ENCODE peak calls at places on chromosomes 12 and 14, in eight cellular contexts. One of them, this sample, is unnamed.

GRCh38 chr14:49970474-49971147 is 77.7 kb downstream of the ARF6 start:
- DNase-seq in D341Med: no peak
- DNase-seq in occipital lobe: no peak
- DNase-seq in NCI-H1105: peak
- DNase-seq in Calu3: peak
- DNase-seq in neuronal stem cell: no peak
- DNase-seq in fibroblast of lung: peak
- DNase-seq in stimulated activated CD4-positive, alpha-beta T cell treated with anti-CD3 and anti-CD28 coated beads, Interleukin-12 subunit alpha, Interleukin-12 subunit beta, amount 100 ng/mL, for 48 hours: no peak
- DNase-seq in this sample: peak

GRCh38 chr12:117025481-117026151 is 73.6 kb downstream of the TESC start:
- DNase-seq in NCI-H1105: peak
- DNase-seq in Calu3: peak
- DNase-seq in stimulated activated CD4-positive, alpha-beta T cell treated with anti-CD3 and anti-CD28 coated beads, Interleukin-12 subunit alpha, Interleukin-12 subunit beta, amount 100 ng/mL, for 48 hours: peak
- DNase-seq in D341Med: peak
- DNase-seq in neuronal stem cell: peak
- DNase-seq in fibroblast of lung: peak
- DNase-seq in occipital lobe: peak
- DNase-seq in this sample: peak

GRCh38 chr14:63179383-63179782 is 24.9 kb upstream of the RHOJ start:
- DNase-seq in neuronal stem cell: no peak
- DNase-seq in D341Med: no peak
- DNase-seq in occipital lobe: no peak
- DNase-seq in Calu3: no peak
- DNase-seq in NCI-H1105: no peak
- DNase-seq in fibroblast of lung: no peak
- DNase-seq in stimulated activated CD4-positive, alpha-beta T cell treated with anti-CD3 and anti-CD28 coated beads, Interleukin-12 subunit alpha, Interleukin-12 subunit beta, amount 100 ng/mL, for 48 hours: no peak
- DNase-seq in this sample: no peak

GRCh38 chr12:1920971-1921370 is 2.5 kb upstream of the CACNA2D4 start:
- DNase-seq in Calu3: no peak
- DNase-seq in stimulated activated CD4-positive, alpha-beta T cell treated with anti-CD3 and anti-CD28 coated beads, Interleukin-12 subunit alpha, Interleukin-12 subunit beta, amount 100 ng/mL, for 48 hours: no peak
- DNase-seq in D341Med: peak
- DNase-seq in occipital lobe: no peak
- DNase-seq in NCI-H1105: no peak
- DNase-seq in fibroblast of lung: no peak
- DNase-seq in neuronal stem cell: no peak
- DNase-seq in this sample: peak

GRCh38 chr14:92005019-92005418 is 34.8 kb downstream of the TRIP11 start:
- DNase-seq in fibroblast of lung: no peak
- DNase-seq in NCI-H1105: no peak
- DNase-seq in occipital lobe: no peak
- DNase-seq in neuronal stem cell: no peak
- DNase-seq in Calu3: no peak
- DNase-seq in stimulated activated CD4-positive, alpha-beta T cell treated with anti-CD3 and anti-CD28 coated beads, Interleukin-12 subunit alpha, Interleukin-12 subunit beta, amount 100 ng/mL, for 48 hours: no peak
- DNase-seq in D341Med: no peak
- DNase-seq in this sample: no peak

GRCh38 chr12:45433441-45433868 is 217.6 kb downstream of the ANO6 start:
- DNase-seq in NCI-H1105: no peak
- DNase-seq in D341Med: no peak
- DNase-seq in neuronal stem cell: peak
- DNase-seq in occipital lobe: no peak
- DNase-seq in fibroblast of lung: peak
- DNase-seq in Calu3: no peak
- DNase-seq in stimulated activated CD4-positive, alpha-beta T cell treated with anti-CD3 and anti-CD28 coated beads, Interleukin-12 subunit alpha, Interleukin-12 subunit beta, amount 100 ng/mL, for 48 hours: no peak
- DNase-seq in this sample: no peak

GRCh38 chr14:77212933-77213656 is 31.5 kb downstream of the TMEM63C start:
- DNase-seq in stimulated activated CD4-positive, alpha-beta T cell treated with anti-CD3 and anti-CD28 coated beads, Interleukin-12 subunit alpha, Interleukin-12 subunit beta, amount 100 ng/mL, for 48 hours: peak
- DNase-seq in occipital lobe: peak
- DNase-seq in neuronal stem cell: peak
- DNase-seq in fibroblast of lung: peak
- DNase-seq in D341Med: peak
- DNase-seq in Calu3: peak
- DNase-seq in NCI-H1105: peak
- DNase-seq in this sample: peak

GRCh38 chr12:9784326-9784725 is 23.6 kb upstream of the CD69 start:
- DNase-seq in Calu3: no peak
- DNase-seq in stimulated activated CD4-positive, alpha-beta T cell treated with anti-CD3 and anti-CD28 coated beads, Interleukin-12 subunit alpha, Interleukin-12 subunit beta, amount 100 ng/mL, for 48 hours: no peak
- DNase-seq in occipital lobe: no peak
- DNase-seq in D341Med: no peak
- DNase-seq in NCI-H1105: no peak
- DNase-seq in fibroblast of lung: no peak
- DNase-seq in neuronal stem cell: no peak
- DNase-seq in this sample: no peak

GRCh38 chr14:70808023-70808401 is 1.3 kb downstream of the MAP3K9 start:
- DNase-seq in D341Med: peak
- DNase-seq in occipital lobe: peak
- DNase-seq in NCI-H1105: peak
- DNase-seq in neuronal stem cell: no peak
- DNase-seq in stimulated activated CD4-positive, alpha-beta T cell treated with anti-CD3 and anti-CD28 coated beads, Interleukin-12 subunit alpha, Interleukin-12 subunit beta, amount 100 ng/mL, for 48 hours: no peak
- DNase-seq in fibroblast of lung: peak
- DNase-seq in Calu3: peak
- DNase-seq in this sample: peak

GRCh38 chr14:92610849-92611271 is 97.3 kb downstream of the RIN3 start:
- DNase-seq in fibroblast of lung: no peak
- DNase-seq in stimulated activated CD4-positive, alpha-beta T cell treated with anti-CD3 and anti-CD28 coated beads, Interleukin-12 subunit alpha, Interleukin-12 subunit beta, amount 100 ng/mL, for 48 hours: no peak
- DNase-seq in occipital lobe: no peak
- DNase-seq in D341Med: no peak
- DNase-seq in Calu3: no peak
- DNase-seq in neuronal stem cell: no peak
- DNase-seq in NCI-H1105: no peak
- DNase-seq in this sample: no peak

GRCh38 chr12:119012179-119012578 is 30.8 kb downstream of the SRRM4 start:
- DNase-seq in NCI-H1105: no peak
- DNase-seq in neuronal stem cell: no peak
- DNase-seq in stimulated activated CD4-positive, alpha-beta T cell treated with anti-CD3 and anti-CD28 coated beads, Interleukin-12 subunit alpha, Interleukin-12 subunit beta, amount 100 ng/mL, for 48 hours: no peak
- DNase-seq in D341Med: no peak
- DNase-seq in Calu3: no peak
- DNase-seq in fibroblast of lung: no peak
- DNase-seq in occipital lobe: no peak
- DNase-seq in this sample: no peak

GRCh38 chr12:109154485-109155438 is 38.4 kb downstream of the ACACB start:
- DNase-seq in D341Med: peak
- DNase-seq in NCI-H1105: peak
- DNase-seq in neuronal stem cell: peak
- DNase-seq in Calu3: peak
- DNase-seq in occipital lobe: peak
- DNase-seq in stimulated activated CD4-positive, alpha-beta T cell treated with anti-CD3 and anti-CD28 coated beads, Interleukin-12 subunit alpha, Interleukin-12 subunit beta, amount 100 ng/mL, for 48 hours: peak
- DNase-seq in fibroblast of lung: peak
- DNase-seq in this sample: peak

GRCh38 chr14:29354446-29354845 is 573.2 kb downstream of the PRKD1 start:
- DNase-seq in D341Med: no peak
- DNase-seq in occipital lobe: no peak
- DNase-seq in NCI-H1105: no peak
- DNase-seq in neuronal stem cell: no peak
- DNase-seq in fibroblast of lung: no peak
- DNase-seq in stimulated activated CD4-positive, alpha-beta T cell treated with anti-CD3 and anti-CD28 coated beads, Interleukin-12 subunit alpha, Interleukin-12 subunit beta, amount 100 ng/mL, for 48 hours: no peak
- DNase-seq in Calu3: no peak
- DNase-seq in this sample: no peak

GRCh38 chr14:77882631-77883030 is 82.7 kb downstream of the ADCK1 start:
- DNase-seq in fibroblast of lung: no peak
- DNase-seq in Calu3: no peak
- DNase-seq in NCI-H1105: no peak
- DNase-seq in neuronal stem cell: no peak
- DNase-seq in occipital lobe: no peak
- DNase-seq in D341Med: no peak
- DNase-seq in stimulated activated CD4-positive, alpha-beta T cell treated with anti-CD3 and anti-CD28 coated beads, Interleukin-12 subunit alpha, Interleukin-12 subunit beta, amount 100 ng/mL, for 48 hours: no peak
- DNase-seq in this sample: no peak

GRCh38 chr12:91432755-91433154 is 250.1 kb upstream of the DCN start:
- DNase-seq in NCI-H1105: no peak
- DNase-seq in occipital lobe: no peak
- DNase-seq in fibroblast of lung: no peak
- DNase-seq in D341Med: no peak
- DNase-seq in neuronal stem cell: no peak
- DNase-seq in Calu3: no peak
- DNase-seq in stimulated activated CD4-positive, alpha-beta T cell treated with anti-CD3 and anti-CD28 coated beads, Interleukin-12 subunit alpha, Interleukin-12 subunit beta, amount 100 ng/mL, for 48 hours: no peak
- DNase-seq in this sample: no peak

GRCh38 chr12:6873094-6874006 is at the start of gene SPSB2:
- DNase-seq in fibroblast of lung: peak
- DNase-seq in Calu3: peak
- DNase-seq in stimulated activated CD4-positive, alpha-beta T cell treated with anti-CD3 and anti-CD28 coated beads, Interleukin-12 subunit alpha, Interleukin-12 subunit beta, amount 100 ng/mL, for 48 hours: peak
- DNase-seq in D341Med: peak
- DNase-seq in NCI-H1105: peak
- DNase-seq in neuronal stem cell: peak
- DNase-seq in occipital lobe: peak
- DNase-seq in this sample: peak

GRCh38 chr12:57549909-57550627 is at the start of gene KIF5A:
- DNase-seq in stimulated activated CD4-positive, alpha-beta T cell treated with anti-CD3 and anti-CD28 coated beads, Interleukin-12 subunit alpha, Interleukin-12 subunit beta, amount 100 ng/mL, for 48 hours: peak
- DNase-seq in D341Med: peak
- DNase-seq in neuronal stem cell: peak
- DNase-seq in fibroblast of lung: peak
- DNase-seq in NCI-H1105: peak
- DNase-seq in occipital lobe: peak
- DNase-seq in Calu3: no peak
- DNase-seq in this sample: peak

GRCh38 chr14:93044601-93045000 is 71.1 kb downstream of the ITPK1 start:
- DNase-seq in neuronal stem cell: no peak
- DNase-seq in D341Med: no peak
- DNase-seq in fibroblast of lung: no peak
- DNase-seq in stimulated activated CD4-positive, alpha-beta T cell treated with anti-CD3 and anti-CD28 coated beads, Interleukin-12 subunit alpha, Interleukin-12 subunit beta, amount 100 ng/mL, for 48 hours: no peak
- DNase-seq in Calu3: peak
- DNase-seq in NCI-H1105: no peak
- DNase-seq in occipital lobe: no peak
- DNase-seq in this sample: no peak

GRCh38 chr12:2958432-2959193 is 584 bp upstream of the TEAD4 start:
- DNase-seq in Calu3: peak
- DNase-seq in NCI-H1105: peak
- DNase-seq in neuronal stem cell: peak
- DNase-seq in D341Med: peak
- DNase-seq in occipital lobe: no peak
- DNase-seq in fibroblast of lung: peak
- DNase-seq in stimulated activated CD4-positive, alpha-beta T cell treated with anti-CD3 and anti-CD28 coated beads, Interleukin-12 subunit alpha, Interleukin-12 subunit beta, amount 100 ng/mL, for 48 hours: no peak
- DNase-seq in this sample: peak

GRCh38 chr14:77296906-77297305 is 23.8 kb downstream of the POMT2 start:
- DNase-seq in occipital lobe: no peak
- DNase-seq in neuronal stem cell: no peak
- DNase-seq in NCI-H1105: no peak
- DNase-seq in Calu3: no peak
- DNase-seq in fibroblast of lung: no peak
- DNase-seq in stimulated activated CD4-positive, alpha-beta T cell treated with anti-CD3 and anti-CD28 coated beads, Interleukin-12 subunit alpha, Interleukin-12 subunit beta, amount 100 ng/mL, for 48 hours: no peak
- DNase-seq in D341Med: no peak
- DNase-seq in this sample: no peak

GRCh38 chr12:56839489-56840442 is 76.6 kb downstream of the HSD17B6 start:
- DNase-seq in neuronal stem cell: peak
- DNase-seq in occipital lobe: peak
- DNase-seq in D341Med: peak
- DNase-seq in fibroblast of lung: peak
- DNase-seq in Calu3: peak
- DNase-seq in NCI-H1105: no peak
- DNase-seq in stimulated activated CD4-positive, alpha-beta T cell treated with anti-CD3 and anti-CD28 coated beads, Interleukin-12 subunit alpha, Interleukin-12 subunit beta, amount 100 ng/mL, for 48 hours: peak
- DNase-seq in this sample: peak

GRCh38 chr12:124107299-124107698 is 134.3 kb downstream of the ZNF664 start:
- DNase-seq in stimulated activated CD4-positive, alpha-beta T cell treated with anti-CD3 and anti-CD28 coated beads, Interleukin-12 subunit alpha, Interleukin-12 subunit beta, amount 100 ng/mL, for 48 hours: no peak
- DNase-seq in Calu3: no peak
- DNase-seq in fibroblast of lung: no peak
- DNase-seq in neuronal stem cell: no peak
- DNase-seq in NCI-H1105: no peak
- DNase-seq in occipital lobe: no peak
- DNase-seq in D341Med: no peak
- DNase-seq in this sample: no peak

GRCh38 chr12:79016181-79016580 is 151.6 kb downstream of the SYT1 start:
- DNase-seq in neuronal stem cell: no peak
- DNase-seq in D341Med: no peak
- DNase-seq in NCI-H1105: peak
- DNase-seq in fibroblast of lung: no peak
- DNase-seq in occipital lobe: no peak
- DNase-seq in stimulated activated CD4-positive, alpha-beta T cell treated with anti-CD3 and anti-CD28 coated beads, Interleukin-12 subunit alpha, Interleukin-12 subunit beta, amount 100 ng/mL, for 48 hours: no peak
- DNase-seq in Calu3: no peak
- DNase-seq in this sample: no peak

GRCh38 chr14:77305696-77306095 is 15.0 kb downstream of the POMT2 start:
- DNase-seq in NCI-H1105: no peak
- DNase-seq in D341Med: no peak
- DNase-seq in neuronal stem cell: no peak
- DNase-seq in occipital lobe: peak
- DNase-seq in fibroblast of lung: no peak
- DNase-seq in Calu3: no peak
- DNase-seq in stimulated activated CD4-positive, alpha-beta T cell treated with anti-CD3 and anti-CD28 coated beads, Interleukin-12 subunit alpha, Interleukin-12 subunit beta, amount 100 ng/mL, for 48 hours: no peak
- DNase-seq in this sample: no peak

GRCh38 chr12:132289356-132290202 is 39.8 kb downstream of the GALNT9 start:
- DNase-seq in neuronal stem cell: no peak
- DNase-seq in fibroblast of lung: no peak
- DNase-seq in D341Med: no peak
- DNase-seq in NCI-H1105: no peak
- DNase-seq in stimulated activated CD4-positive, alpha-beta T cell treated with anti-CD3 and anti-CD28 coated beads, Interleukin-12 subunit alpha, Interleukin-12 subunit beta, amount 100 ng/mL, for 48 hours: no peak
- DNase-seq in occipital lobe: peak
- DNase-seq in Calu3: no peak
- DNase-seq in this sample: no peak

GRCh38 chr12:28618772-28619171 is 428.5 kb downstream of the CCDC91 start:
- DNase-seq in neuronal stem cell: no peak
- DNase-seq in NCI-H1105: no peak
- DNase-seq in stimulated activated CD4-positive, alpha-beta T cell treated with anti-CD3 and anti-CD28 coated beads, Interleukin-12 subunit alpha, Interleukin-12 subunit beta, amount 100 ng/mL, for 48 hours: no peak
- DNase-seq in fibroblast of lung: no peak
- DNase-seq in Calu3: no peak
- DNase-seq in occipital lobe: no peak
- DNase-seq in D341Med: no peak
- DNase-seq in this sample: no peak

GRCh38 chr12:53048780-53049401 is 974 bp upstream of the TNS2 start:
- DNase-seq in neuronal stem cell: no peak
- DNase-seq in D341Med: peak
- DNase-seq in stimulated activated CD4-positive, alpha-beta T cell treated with anti-CD3 and anti-CD28 coated beads, Interleukin-12 subunit alpha, Interleukin-12 subunit beta, amount 100 ng/mL, for 48 hours: no peak
- DNase-seq in fibroblast of lung: peak
- DNase-seq in NCI-H1105: no peak
- DNase-seq in occipital lobe: no peak
- DNase-seq in Calu3: no peak
- DNase-seq in this sample: no peak

GRCh38 chr14:89425931-89426330 is 8.9 kb upstream of the FOXN3 start:
- DNase-seq in occipital lobe: no peak
- DNase-seq in fibroblast of lung: peak
- DNase-seq in D341Med: no peak
- DNase-seq in NCI-H1105: no peak
- DNase-seq in Calu3: no peak
- DNase-seq in neuronal stem cell: no peak
- DNase-seq in stimulated activated CD4-positive, alpha-beta T cell treated with anti-CD3 and anti-CD28 coated beads, Interleukin-12 subunit alpha, Interleukin-12 subunit beta, amount 100 ng/mL, for 48 hours: no peak
- DNase-seq in this sample: no peak

GRCh38 chr14:80996049-80996901 is 40.9 kb downstream of the TSHR start:
- DNase-seq in Calu3: peak
- DNase-seq in stimulated activated CD4-positive, alpha-beta T cell treated with anti-CD3 and anti-CD28 coated beads, Interleukin-12 subunit alpha, Interleukin-12 subunit beta, amount 100 ng/mL, for 48 hours: peak
- DNase-seq in occipital lobe: peak
- DNase-seq in fibroblast of lung: peak
- DNase-seq in D341Med: peak
- DNase-seq in NCI-H1105: peak
- DNase-seq in neuronal stem cell: no peak
- DNase-seq in this sample: peak

GRCh38 chr12:674272-674781 is 11.1 kb upstream of the NINJ2 start:
- DNase-seq in fibroblast of lung: no peak
- DNase-seq in stimulated activated CD4-positive, alpha-beta T cell treated with anti-CD3 and anti-CD28 coated beads, Interleukin-12 subunit alpha, Interleukin-12 subunit beta, amount 100 ng/mL, for 48 hours: peak
- DNase-seq in NCI-H1105: no peak
- DNase-seq in D341Med: no peak
- DNase-seq in occipital lobe: no peak
- DNase-seq in Calu3: no peak
- DNase-seq in neuronal stem cell: no peak
- DNase-seq in this sample: no peak

GRCh38 chr14:72104011-72104613 is 171.9 kb downstream of the RGS6 start:
- DNase-seq in fibroblast of lung: no peak
- DNase-seq in D341Med: peak
- DNase-seq in neuronal stem cell: peak
- DNase-seq in stimulated activated CD4-positive, alpha-beta T cell treated with anti-CD3 and anti-CD28 coated beads, Interleukin-12 subunit alpha, Interleukin-12 subunit beta, amount 100 ng/mL, for 48 hours: peak
- DNase-seq in NCI-H1105: no peak
- DNase-seq in Calu3: peak
- DNase-seq in occipital lobe: no peak
- DNase-seq in this sample: peak

GRCh38 chr12:39792938-39793337 is 173.3 kb upstream of the ABCD2 start:
- DNase-seq in fibroblast of lung: no peak
- DNase-seq in neuronal stem cell: no peak
- DNase-seq in D341Med: no peak
- DNase-seq in stimulated activated CD4-positive, alpha-beta T cell treated with anti-CD3 and anti-CD28 coated beads, Interleukin-12 subunit alpha, Interleukin-12 subunit beta, amount 100 ng/mL, for 48 hours: no peak
- DNase-seq in Calu3: no peak
- DNase-seq in NCI-H1105: no peak
- DNase-seq in occipital lobe: no peak
- DNase-seq in this sample: no peak

GRCh38 chr12:5259523-5259922 is 172.4 kb upstream of the NTF3 start:
- DNase-seq in neuronal stem cell: no peak
- DNase-seq in fibroblast of lung: peak
- DNase-seq in NCI-H1105: no peak
- DNase-seq in D341Med: no peak
- DNase-seq in stimulated activated CD4-positive, alpha-beta T cell treated with anti-CD3 and anti-CD28 coated beads, Interleukin-12 subunit alpha, Interleukin-12 subunit beta, amount 100 ng/mL, for 48 hours: no peak
- DNase-seq in occipital lobe: no peak
- DNase-seq in Calu3: no peak
- DNase-seq in this sample: no peak

GRCh38 chr12:20477691-20478090 is 109.4 kb downstream of the PDE3A start:
- DNase-seq in D341Med: no peak
- DNase-seq in Calu3: no peak
- DNase-seq in occipital lobe: no peak
- DNase-seq in fibroblast of lung: peak
- DNase-seq in neuronal stem cell: peak
- DNase-seq in stimulated activated CD4-positive, alpha-beta T cell treated with anti-CD3 and anti-CD28 coated beads, Interleukin-12 subunit alpha, Interleukin-12 subunit beta, amount 100 ng/mL, for 48 hours: no peak
- DNase-seq in NCI-H1105: no peak
- DNase-seq in this sample: no peak

This sample was measured in HEK293T.